ENCODE peak calls at places on chromosomes 13 and 19, in eight cellular contexts. J, W, G, F, Y, M, A and T are unnamed samples.

GRCh38 chr13:52162279-52163101 is 3.1 kb upstream of the NEK3 start:
- DNase-seq in J (peak), W (no peak), G (peak), F (peak), Y (no peak), M (peak), A (no peak), T (no peak)

GRCh38 chr13:33639640-33640080 is 178.3 kb upstream of the RFC3 start:
- DNase-seq in J (no peak), W (no peak), G (no peak), F (no peak), Y (no peak), M (peak), A (peak), T (no peak)

GRCh38 chr19:31759359-31759758 is 410.1 kb upstream of the TSHZ3 start:
- DNase-seq in J (no peak), W (no peak), G (no peak), F (no peak), Y (no peak), M (no peak), A (no peak), T (no peak)

GRCh38 chr19:35347171-35347929 is at the start of gene FFAR1:
- DNase-seq in J (no peak), W (no peak), G (no peak), F (no peak), Y (no peak), M (no peak), A (peak), T (peak)

GRCh38 chr13:21800847-21801616 is 130.2 kb downstream of the FGF9 start:
- DNase-seq in J (no peak), W (peak), G (no peak), F (no peak), Y (no peak), M (peak), A (no peak), T (no peak)

GRCh38 chr19:4456843-4457653 is 546 bp downstream of the UBXN6 start:
- DNase-seq in J (peak), W (peak), G (peak), F (peak), Y (no peak), M (peak), A (no peak), T (peak)

GRCh38 chr19:4979211-4979807 is 10.4 kb downstream of the KDM4B start:
- DNase-seq in J (no peak), W (no peak), G (no peak), F (no peak), Y (no peak), M (no peak), A (no peak), T (no peak)

GRCh38 chr19:32539240-32539916 is 41.6 kb upstream of the PDCD5 start:
- DNase-seq in J (no peak), W (no peak), G (no peak), F (no peak), Y (no peak), M (no peak), A (no peak), T (no peak)

GRCh38 chr13:87669379-87669978 is 1.7 kb upstream of the SLITRK5 start:
- DNase-seq in J (peak), W (peak), G (peak), F (no peak), Y (peak), M (no peak), A (no peak), T (no peak)

GRCh38 chr13:50244913-50245574 is 229.8 kb downstream of the KCNRG start:
- DNase-seq in J (peak), W (peak), G (peak), F (peak), Y (no peak), M (peak), A (peak), T (no peak)

GRCh38 chr19:54158812-54159351 is 639 bp downstream of the LENG1 start:
- DNase-seq in J (no peak), W (no peak), G (no peak), F (no peak), Y (peak), M (peak), A (no peak), T (no peak)

GRCh38 chr19:16581971-16582343 is 9.7 kb upstream of the SLC35E1 start:
- DNase-seq in J (no peak), W (no peak), G (no peak), F (no peak), Y (no peak), M (peak), A (no peak), T (no peak)

GRCh38 chr19:14432817-14433453 is at the start of gene PKN1:
- DNase-seq in J (peak), W (peak), G (peak), F (no peak), Y (peak), M (no peak), A (no peak), T (peak)

GRCh38 chr19:40231544-40232424 is 5.3 kb upstream of the CCNP start:
- DNase-seq in J (peak), W (peak), G (no peak), F (no peak), Y (no peak), M (no peak), A (no peak), T (no peak)

GRCh38 chr13:84137292-84137691 is 255.0 kb upstream of the SLITRK1 start:
- DNase-seq in J (no peak), W (no peak), G (no peak), F (peak), Y (peak), M (peak), A (peak), T (peak)

GRCh38 chr13:103815619-103816018 is 749.4 kb upstream of the SLC10A2 start:
- DNase-seq in J (no peak), W (no peak), G (no peak), F (peak), Y (peak), M (peak), A (no peak), T (no peak)

GRCh38 chr13:40981361-40981760 is 37.8 kb downstream of the ELF1 start:
- DNase-seq in J (no peak), W (no peak), G (peak), F (no peak), Y (no peak), M (no peak), A (no peak), T (no peak)

GRCh38 chr19:48455171-48455907 is at the start of gene KCNJ14:
- DNase-seq in J (no peak), W (no peak), G (no peak), F (no peak), Y (no peak), M (no peak), A (no peak), T (no peak)

GRCh38 chr13:45369116-45369515 is 28.1 kb upstream of the TPT1 start:
- DNase-seq in J (peak), W (no peak), G (no peak), F (no peak), Y (no peak), M (no peak), A (no peak), T (no peak)

GRCh38 chr19:51367565-51368365 is 1.0 kb downstream of the CLDND2 start:
- DNase-seq in J (peak), W (peak), G (peak), F (peak), Y (no peak), M (peak), A (peak), T (peak)

GRCh38 chr13:46852168-46852567 is 44.7 kb downstream of the HTR2A start:
- DNase-seq in J (no peak), W (no peak), G (no peak), F (no peak), Y (no peak), M (no peak), A (no peak), T (no peak)

GRCh38 chr13:31767175-31767900 is 28.0 kb downstream of the RXFP2 start:
- DNase-seq in J (peak), W (no peak), G (no peak), F (peak), Y (no peak), M (peak), A (no peak), T (no peak)

GRCh38 chr13:44302948-44303575 is 70.6 kb upstream of the SERP2 start:
- DNase-seq in J (no peak), W (peak), G (no peak), F (peak), Y (no peak), M (no peak), A (no peak), T (peak)

GRCh38 chr13:106349080-106349841 is 186.2 kb downstream of the EFNB2 start:
- DNase-seq in J (peak), W (peak), G (peak), F (peak), Y (no peak), M (peak), A (no peak), T (no peak)

GRCh38 chr19:51002542-51003311 is 1.3 kb upstream of the KLK8 start:
- DNase-seq in J (peak), W (peak), G (no peak), F (no peak), Y (peak), M (peak), A (no peak), T (peak)

GRCh38 chr13:89755729-89756492 is 1591.6 kb upstream of the MIR17HG start:
- DNase-seq in J (peak), W (no peak), G (no peak), F (no peak), Y (peak), M (peak), A (no peak), T (no peak)

GRCh38 chr13:111521030-111521429 is 200.6 kb downstream of the TEX29 start:
- DNase-seq in J (no peak), W (no peak), G (no peak), F (no peak), Y (no peak), M (no peak), A (no peak), T (no peak)

GRCh38 chr13:33087091-33087490 is 70.9 kb downstream of the KL start:
- DNase-seq in J (no peak), W (no peak), G (no peak), F (peak), Y (no peak), M (no peak), A (no peak), T (no peak)

GRCh38 chr19:32817252-32817912 is 52.2 kb downstream of the SLC7A9 start:
- DNase-seq in J (no peak), W (no peak), G (no peak), F (no peak), Y (no peak), M (no peak), A (no peak), T (no peak)

GRCh38 chr19:39265321-39265916 is 2.8 kb upstream of the IFNL2 start:
- DNase-seq in J (peak), W (no peak), G (no peak), F (no peak), Y (no peak), M (no peak), A (no peak), T (no peak)

GRCh38 chr19:46748325-46749109 is 2.3 kb upstream of the STRN4 start:
- DNase-seq in J (peak), W (peak), G (peak), F (no peak), Y (peak), M (no peak), A (no peak), T (peak)

GRCh38 chr19:47157455-47158321 is 27.1 kb downstream of the SAE1 start:
- DNase-seq in J (peak), W (peak), G (peak), F (peak), Y (peak), M (no peak), A (no peak), T (peak)

GRCh38 chr19:3879656-3880055 is 829 bp upstream of the ATCAY start:
- DNase-seq in J (no peak), W (no peak), G (no peak), F (no peak), Y (no peak), M (no peak), A (no peak), T (no peak)

GRCh38 chr13:40334616-40335015 is 331.8 kb downstream of the FOXO1 start:
- DNase-seq in J (no peak), W (no peak), G (no peak), F (no peak), Y (no peak), M (no peak), A (no peak), T (no peak)

GRCh38 chr19:52946322-52947310 is 16.1 kb downstream of the ZNF816 start:
- DNase-seq in J (peak), W (peak), G (peak), F (no peak), Y (no peak), M (no peak), A (no peak), T (no peak)

GRCh38 chr13:35714096-35714495 is 237.6 kb upstream of the MAB21L1 start:
- DNase-seq in J (no peak), W (no peak), G (no peak), F (no peak), Y (no peak), M (no peak), A (no peak), T (no peak)

GRCh38 chr19:1206063-1206732 is 620 bp downstream of the STK11 start:
- DNase-seq in J (no peak), W (peak), G (no peak), F (no peak), Y (peak), M (no peak), A (no peak), T (no peak)

GRCh38 chr13:76976488-76976887 is 15.4 kb upstream of the CLN5 start:
- DNase-seq in J (no peak), W (no peak), G (no peak), F (peak), Y (no peak), M (peak), A (no peak), T (no peak)

GRCh38 chr19:19368087-19368486 is 37.4 kb upstream of the GATAD2A start:
- DNase-seq in J (no peak), W (no peak), G (no peak), F (no peak), Y (no peak), M (no peak), A (no peak), T (no peak)
- H3K4me2 ChIP-seq in J (no peak), W (no peak), G (no peak), F (no peak), Y (no peak), M (no peak), A (no peak), T (no peak)

DNA sequence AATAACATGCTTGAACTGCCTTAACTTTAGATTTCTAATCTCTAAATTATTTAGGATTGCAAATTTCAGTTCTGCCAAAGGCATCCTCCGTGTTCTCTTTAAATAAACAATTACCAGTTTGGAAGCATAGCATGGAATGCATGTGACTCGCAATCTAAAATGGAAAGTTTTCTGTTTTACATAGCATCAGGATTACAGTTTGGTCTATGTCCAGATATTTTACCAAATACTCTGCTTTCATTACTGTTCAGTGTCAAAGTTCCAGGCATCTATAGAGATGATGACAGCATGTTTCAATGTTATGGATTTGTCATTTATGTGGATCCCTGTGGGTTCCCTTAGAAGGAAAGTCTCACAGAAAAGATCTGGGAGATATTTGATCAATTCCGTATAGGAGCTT is 16.8 kb downstream of the FLT1 start:
- DNase-seq in J (no peak), W (no peak), G (no peak), F (no peak), Y (no peak), M (no peak), A (no peak), T (no peak)
- H3K4me2 ChIP-seq in J (no peak), W (no peak), G (peak), F (no peak), Y (no peak), M (no peak), A (no peak), T (no peak)

DNA sequence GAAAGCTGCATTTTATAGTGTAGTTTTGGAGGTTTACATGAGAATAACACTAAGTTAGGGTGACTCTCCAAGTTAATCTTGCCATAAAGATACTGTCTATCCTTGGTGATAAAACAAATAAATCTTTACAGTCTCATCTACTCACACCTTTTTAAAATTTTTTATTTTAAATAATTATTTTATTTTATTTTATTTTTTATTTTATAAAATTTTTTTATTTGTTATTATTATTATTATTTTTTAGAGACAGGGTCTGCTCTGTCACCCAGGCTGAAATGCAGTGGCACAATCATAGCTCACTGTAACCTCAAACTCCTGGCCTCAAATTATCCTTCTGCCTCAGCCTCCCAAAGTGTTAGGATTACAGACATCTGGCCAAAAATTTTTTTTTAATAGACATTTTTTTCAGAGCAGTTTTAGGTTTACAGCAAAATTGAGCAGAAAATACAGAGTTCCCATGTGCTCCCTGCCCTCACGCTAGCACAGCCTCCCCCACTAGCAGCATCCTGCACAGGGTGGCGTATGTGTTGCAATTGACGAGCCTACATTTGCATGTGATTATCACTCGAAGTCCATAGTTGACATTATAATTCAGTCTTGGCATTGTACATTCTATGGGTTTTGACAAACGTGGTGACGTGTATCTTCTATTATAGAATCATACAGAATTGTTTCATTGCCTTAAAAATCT is 41.0 kb downstream of the RASL11A start:
- DNase-seq in J (no peak), W (no peak), G (no peak), F (no peak), Y (no peak), M (no peak), A (no peak), T (no peak)
- H3K4me2 ChIP-seq in J (no peak), W (no peak), G (no peak), F (no peak), Y (no peak), M (no peak), A (no peak), T (no peak)

GRCh38 chr13:20713014-20713376 is 9.5 kb downstream of the IL17D start:
- DNase-seq in J (no peak), W (no peak), G (peak), F (no peak), Y (peak), M (no peak), A (no peak), T (no peak)
- H3K4me2 ChIP-seq in J (peak), W (peak), G (peak), F (peak), Y (peak), M (peak), A (no peak), T (peak)

DNA sequence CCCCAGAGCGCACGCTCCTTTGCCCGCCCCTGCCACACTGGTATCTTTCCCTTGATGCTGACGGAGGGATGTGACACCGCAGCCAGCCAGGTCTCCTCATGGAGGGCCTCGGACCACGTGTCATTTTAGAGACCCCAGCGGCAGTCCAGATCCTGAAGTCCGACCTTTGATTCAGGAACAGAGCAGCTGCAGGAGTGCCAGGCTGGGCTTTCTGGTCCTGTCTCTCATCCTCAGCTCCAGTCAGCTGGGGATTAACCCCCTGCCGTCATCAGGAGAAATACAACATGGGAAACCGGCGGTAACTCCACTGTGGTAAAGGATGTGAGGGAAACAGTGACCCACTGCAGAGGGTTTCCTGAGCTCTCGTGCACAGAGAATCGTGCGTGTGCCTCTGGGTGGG is 140.6 kb downstream of the SIPA1L3 start:
- DNase-seq in J (no peak), W (no peak), G (no peak), F (no peak), Y (no peak), M (no peak), A (no peak), T (peak)
- H3K4me2 ChIP-seq in J (no peak), W (no peak), G (no peak), F (peak), Y (peak), M (no peak), A (peak), T (peak)